ENCODE peak calls at places on chromosomes 4 and X, in five cellular contexts. N is mammary epithelial cell, M is type B pancreatic cell, D is NCI-H2171, U is BJ. P is an unnamed sample.

GRCh38 chrX:86383681-86384540 is 235.7 kb downstream of the DACH2 start:
- DNase-seq in N (no peak), U (no peak), D (no peak), M (no peak), P (no peak)

GRCh38 chr4:159171287-159171686 is 68.4 kb downstream of the RAPGEF2 start:
- DNase-seq in N (peak), M (no peak), U (no peak), D (no peak), P (no peak)

GRCh38 chrX:9995855-9996339 is 28.7 kb downstream of the CLDN34 start:
- DNase-seq in M (peak), N (peak), U (no peak), D (peak), P (peak)

GRCh38 chrX:150899191-150899757 is 806 bp upstream of the CD99L2 start:
- DNase-seq in U (no peak), N (peak), D (no peak), M (no peak), P (peak)

GRCh38 chr4:98801259-98801725 is 127.6 kb downstream of the EIF4E start:
- DNase-seq in M (no peak), N (no peak), D (no peak), U (no peak), P (no peak)

GRCh38 chr4:10701702-10702460 is 17.3 kb upstream of the CLNK start:
- DNase-seq in N (peak), M (no peak), U (no peak), D (no peak), P (no peak)

GRCh38 chr4:138236035-138236434 is 6.1 kb downstream of the SLC7A11 start:
- DNase-seq in D (no peak), U (no peak), M (no peak), N (no peak), P (no peak)

GRCh38 chr4:84995386-84995785 is 28.9 kb upstream of the WDFY3 start:
- DNase-seq in M (no peak), D (no peak), U (no peak), N (no peak), P (no peak)

GRCh38 chr4:170672571-170672970 is 582.8 kb upstream of the AADAT start:
- DNase-seq in N (peak), M (no peak), D (no peak), U (no peak), P (no peak)

GRCh38 chr4:174394915-174395314 is 111.2 kb downstream of the CEP44 start:
- DNase-seq in D (no peak), U (peak), M (no peak), N (peak), P (no peak)

GRCh38 chrX:39809326-39809725 is 288.4 kb downstream of the BCOR start:
- DNase-seq in D (no peak), N (peak), U (peak), M (no peak), P (no peak)

GRCh38 chr4:111263836-111264235 is 641.0 kb upstream of the PITX2 start:
- DNase-seq in D (no peak), U (no peak), N (no peak), M (no peak), P (no peak)

GRCh38 chr4:107094332-107094731 is 58.2 kb upstream of the DKK2 start:
- DNase-seq in N (peak), D (no peak), U (no peak), M (no peak), P (no peak)

GRCh38 chr4:4853371-4853823 is 6.1 kb upstream of the MSX1 start:
- DNase-seq in U (no peak), M (no peak), D (no peak), N (no peak), P (no peak)

GRCh38 chr4:53908661-53909078 is 155.7 kb downstream of the CHIC2 start:
- DNase-seq in M (no peak), D (no peak), N (peak), U (peak), P (no peak)

GRCh38 chrX:148556498-148556897 is 56.1 kb downstream of the AFF2 start:
- DNase-seq in U (no peak), N (no peak), M (no peak), D (no peak), P (no peak)